ENCODE peak calls at places on chromosomes 11 and 22, in eight cellular contexts. One of them, this sample, is unnamed.
A peak's percentile ranks its signal among the peaks of the same experiment; 100 is the strongest.

GRCh38 chr22:31937328-31937727 is 7.0 kb upstream of the YWHAH start:
- DNase-seq in myocyte: no peak
- DNase-seq in IMR-90: no peak
- DNase-seq in NCI-H748 treated with DMSO at 0.1 percent for 48 hours: no peak
- DNase-seq in cardiac fibroblast: no peak
- DNase-seq in amniotic stem cell: no peak
- DNase-seq in mucosa of gallbladder: no peak
- DNase-seq in stimulated activated CD4-positive, alpha-beta T cell treated with anti-CD3 and anti-CD28 coated beads, Interleukin-12 subunit alpha, Interleukin-12 subunit beta, amount 100 ng/mL, for 4 hours: no peak
- DNase-seq in this sample: no peak

GRCh38 chr22:29211066-29211841 is 5.6 kb downstream of the EMID1 start:
- DNase-seq in myocyte: no peak
- DNase-seq in stimulated activated CD4-positive, alpha-beta T cell treated with anti-CD3 and anti-CD28 coated beads, Interleukin-12 subunit alpha, Interleukin-12 subunit beta, amount 100 ng/mL, for 4 hours: no peak
- DNase-seq in cardiac fibroblast: no peak
- DNase-seq in mucosa of gallbladder: no peak
- DNase-seq in NCI-H748 treated with DMSO at 0.1 percent for 48 hours: no peak
- DNase-seq in IMR-90: no peak
- DNase-seq in amniotic stem cell: no peak
- DNase-seq in this sample: no peak

GRCh38 chr11:118438314-118438931 is 2.1 kb downstream of the KMT2A start:
- DNase-seq in NCI-H748 treated with DMSO at 0.1 percent for 48 hours: no peak
- DNase-seq in myocyte: peak; percentile 79
- DNase-seq in cardiac fibroblast: peak; percentile 89
- DNase-seq in mucosa of gallbladder: peak; percentile 36
- DNase-seq in stimulated activated CD4-positive, alpha-beta T cell treated with anti-CD3 and anti-CD28 coated beads, Interleukin-12 subunit alpha, Interleukin-12 subunit beta, amount 100 ng/mL, for 4 hours: peak; percentile 28
- DNase-seq in amniotic stem cell: peak; percentile 82
- DNase-seq in IMR-90: peak; percentile 87
- DNase-seq in this sample: peak; percentile 90

GRCh38 chr22:29343313-29343805 is 27.9 kb upstream of the RASL10A start:
- DNase-seq in amniotic stem cell: no peak
- DNase-seq in cardiac fibroblast: peak; percentile 36
- DNase-seq in NCI-H748 treated with DMSO at 0.1 percent for 48 hours: no peak
- DNase-seq in IMR-90: peak; percentile 40
- DNase-seq in myocyte: no peak
- DNase-seq in mucosa of gallbladder: no peak
- DNase-seq in stimulated activated CD4-positive, alpha-beta T cell treated with anti-CD3 and anti-CD28 coated beads, Interleukin-12 subunit alpha, Interleukin-12 subunit beta, amount 100 ng/mL, for 4 hours: no peak
- DNase-seq in this sample: no peak

GRCh38 chr11:59429924-59430516 is 3.8 kb upstream of the OR5A2 start:
- DNase-seq in NCI-H748 treated with DMSO at 0.1 percent for 48 hours: peak; percentile 69
- DNase-seq in amniotic stem cell: no peak
- DNase-seq in mucosa of gallbladder: peak; percentile 51
- DNase-seq in cardiac fibroblast: peak; percentile 59
- DNase-seq in myocyte: peak; percentile 52
- DNase-seq in stimulated activated CD4-positive, alpha-beta T cell treated with anti-CD3 and anti-CD28 coated beads, Interleukin-12 subunit alpha, Interleukin-12 subunit beta, amount 100 ng/mL, for 4 hours: no peak
- DNase-seq in IMR-90: peak; percentile 45
- DNase-seq in this sample: peak; percentile 51

GRCh38 chr11:91691872-91692271 is 532.7 kb upstream of the FAT3 start:
- DNase-seq in IMR-90: no peak
- DNase-seq in cardiac fibroblast: no peak
- DNase-seq in myocyte: no peak
- DNase-seq in mucosa of gallbladder: no peak
- DNase-seq in amniotic stem cell: no peak
- DNase-seq in stimulated activated CD4-positive, alpha-beta T cell treated with anti-CD3 and anti-CD28 coated beads, Interleukin-12 subunit alpha, Interleukin-12 subunit beta, amount 100 ng/mL, for 4 hours: no peak
- DNase-seq in NCI-H748 treated with DMSO at 0.1 percent for 48 hours: no peak
- DNase-seq in this sample: no peak

GRCh38 chr22:28609921-28610320 is 69.7 kb downstream of the TTC28 start:
- DNase-seq in NCI-H748 treated with DMSO at 0.1 percent for 48 hours: no peak
- DNase-seq in myocyte: no peak
- DNase-seq in amniotic stem cell: no peak
- DNase-seq in IMR-90: no peak
- DNase-seq in cardiac fibroblast: no peak
- DNase-seq in mucosa of gallbladder: no peak
- DNase-seq in stimulated activated CD4-positive, alpha-beta T cell treated with anti-CD3 and anti-CD28 coated beads, Interleukin-12 subunit alpha, Interleukin-12 subunit beta, amount 100 ng/mL, for 4 hours: no peak
- DNase-seq in this sample: no peak

GRCh38 chr11:94650756-94651155 is 83.6 kb downstream of the PIWIL4 start:
- DNase-seq in stimulated activated CD4-positive, alpha-beta T cell treated with anti-CD3 and anti-CD28 coated beads, Interleukin-12 subunit alpha, Interleukin-12 subunit beta, amount 100 ng/mL, for 4 hours: no peak
- DNase-seq in mucosa of gallbladder: peak; percentile 48
- DNase-seq in IMR-90: peak; percentile 69
- DNase-seq in amniotic stem cell: peak; percentile 53
- DNase-seq in myocyte: peak; percentile 84
- DNase-seq in cardiac fibroblast: peak; percentile 87
- DNase-seq in NCI-H748 treated with DMSO at 0.1 percent for 48 hours: no peak
- DNase-seq in this sample: no peak

GRCh38 chr22:48096846-48097665 is 1334.6 kb downstream of the TBC1D22A start:
- DNase-seq in amniotic stem cell: no peak
- DNase-seq in myocyte: no peak
- DNase-seq in stimulated activated CD4-positive, alpha-beta T cell treated with anti-CD3 and anti-CD28 coated beads, Interleukin-12 subunit alpha, Interleukin-12 subunit beta, amount 100 ng/mL, for 4 hours: no peak
- DNase-seq in NCI-H748 treated with DMSO at 0.1 percent for 48 hours: no peak
- DNase-seq in cardiac fibroblast: no peak
- DNase-seq in mucosa of gallbladder: no peak
- DNase-seq in IMR-90: no peak
- DNase-seq in this sample: no peak

GRCh38 chr11:61080986-61081590 is 21.2 kb upstream of the CD5 start:
- DNase-seq in mucosa of gallbladder: no peak
- DNase-seq in NCI-H748 treated with DMSO at 0.1 percent for 48 hours: no peak
- DNase-seq in stimulated activated CD4-positive, alpha-beta T cell treated with anti-CD3 and anti-CD28 coated beads, Interleukin-12 subunit alpha, Interleukin-12 subunit beta, amount 100 ng/mL, for 4 hours: no peak
- DNase-seq in IMR-90: no peak
- DNase-seq in amniotic stem cell: no peak
- DNase-seq in cardiac fibroblast: no peak
- DNase-seq in myocyte: no peak
- DNase-seq in this sample: no peak

GRCh38 chr22:17158568-17159503 is at the start of gene HDHD5:
- DNase-seq in myocyte: peak; percentile 88
- DNase-seq in cardiac fibroblast: peak; percentile 91
- DNase-seq in amniotic stem cell: peak; percentile 70
- DNase-seq in stimulated activated CD4-positive, alpha-beta T cell treated with anti-CD3 and anti-CD28 coated beads, Interleukin-12 subunit alpha, Interleukin-12 subunit beta, amount 100 ng/mL, for 4 hours: peak; percentile 92
- DNase-seq in NCI-H748 treated with DMSO at 0.1 percent for 48 hours: peak; percentile 63
- DNase-seq in mucosa of gallbladder: peak; percentile 91
- DNase-seq in IMR-90: peak; percentile 82
- DNase-seq in this sample: peak; percentile 95

GRCh38 chr11:120137611-120138521 is at the start of gene TRIM29:
- DNase-seq in amniotic stem cell: no peak
- DNase-seq in NCI-H748 treated with DMSO at 0.1 percent for 48 hours: peak; percentile 38
- DNase-seq in mucosa of gallbladder: peak; percentile 63
- DNase-seq in myocyte: no peak
- DNase-seq in IMR-90: no peak
- DNase-seq in stimulated activated CD4-positive, alpha-beta T cell treated with anti-CD3 and anti-CD28 coated beads, Interleukin-12 subunit alpha, Interleukin-12 subunit beta, amount 100 ng/mL, for 4 hours: no peak
- DNase-seq in cardiac fibroblast: no peak
- DNase-seq in this sample: peak; percentile 86

This sample was measured in left kidney.